ENCODE peak calls at places on chromosomes 11 and 22, in five cellular contexts. One of them, this sample, is unnamed.

GRCh38 chr11:9367551-9367950 is 16.9 kb upstream of the IPO7 start:
- DNase-seq in endothelial cell of umbilical vein: no peak
- DNase-seq in upper lobe of right lung: no peak
- DNase-seq in esophagus muscularis mucosa: no peak
- DNase-seq in neuronal stem cell: no peak
- DNase-seq in this sample: no peak

GRCh38 chr11:11324090-11324489 is 29.0 kb downstream of the CSNK2A3 start:
- DNase-seq in endothelial cell of umbilical vein: no peak
- DNase-seq in upper lobe of right lung: no peak
- DNase-seq in esophagus muscularis mucosa: no peak
- DNase-seq in neuronal stem cell: no peak
- DNase-seq in this sample: no peak

GRCh38 chr11:4665424-4665823 is 21.6 kb downstream of the OR51E1 start:
- DNase-seq in endothelial cell of umbilical vein: no peak
- DNase-seq in upper lobe of right lung: no peak
- DNase-seq in esophagus muscularis mucosa: no peak
- DNase-seq in neuronal stem cell: no peak
- DNase-seq in this sample: no peak

GRCh38 chr22:19876314-19876940 is 21.8 kb upstream of the GNB1L start:
- DNase-seq in endothelial cell of umbilical vein: peak; percentile 54
- DNase-seq in upper lobe of right lung: peak; percentile 62
- DNase-seq in esophagus muscularis mucosa: no peak
- DNase-seq in neuronal stem cell: no peak
- DNase-seq in this sample: peak; percentile 24

GRCh38 chr11:96335389-96335788 is 7.6 kb downstream of the MAML2 start:
- DNase-seq in endothelial cell of umbilical vein: no peak
- DNase-seq in upper lobe of right lung: no peak
- DNase-seq in esophagus muscularis mucosa: no peak
- DNase-seq in neuronal stem cell: no peak
- DNase-seq in this sample: no peak

GRCh38 chr11:17544181-17544622 is at the start of gene USH1C:
- DNase-seq in endothelial cell of umbilical vein: no peak
- DNase-seq in upper lobe of right lung: no peak
- DNase-seq in esophagus muscularis mucosa: no peak
- DNase-seq in neuronal stem cell: no peak
- DNase-seq in this sample: no peak

GRCh38 chr11:66280428-66280827 is 2.5 kb downstream of the CNIH2 start:
- DNase-seq in endothelial cell of umbilical vein: no peak
- DNase-seq in upper lobe of right lung: no peak
- DNase-seq in esophagus muscularis mucosa: no peak
- DNase-seq in neuronal stem cell: no peak
- DNase-seq in this sample: no peak

GRCh38 chr22:47014636-47014930 is 252.1 kb downstream of the TBC1D22A start:
- DNase-seq in endothelial cell of umbilical vein: no peak
- DNase-seq in upper lobe of right lung: peak; percentile 54
- DNase-seq in esophagus muscularis mucosa: no peak
- DNase-seq in neuronal stem cell: no peak
- DNase-seq in this sample: peak; percentile 48

GRCh38 chr22:49367016-49367697 is 460.5 kb downstream of the BRD1 start:
- DNase-seq in endothelial cell of umbilical vein: no peak
- DNase-seq in upper lobe of right lung: peak; percentile 35
- DNase-seq in esophagus muscularis mucosa: no peak
- DNase-seq in neuronal stem cell: no peak
- DNase-seq in this sample: peak; percentile 48

GRCh38 chr11:63905179-63905578 is 11.8 kb downstream of the RCOR2 start:
- DNase-seq in endothelial cell of umbilical vein: no peak
- DNase-seq in upper lobe of right lung: no peak
- DNase-seq in esophagus muscularis mucosa: no peak
- DNase-seq in neuronal stem cell: no peak
- DNase-seq in this sample: peak; percentile 27

GRCh38 chr11:76266269-76266668 is 60.0 kb upstream of the WNT11 start:
- DNase-seq in endothelial cell of umbilical vein: no peak
- DNase-seq in upper lobe of right lung: no peak
- DNase-seq in esophagus muscularis mucosa: no peak
- DNase-seq in neuronal stem cell: no peak
- DNase-seq in this sample: peak; percentile 79

GRCh38 chr11:73158356-73159051 is 16.4 kb upstream of the FCHSD2 start:
- DNase-seq in endothelial cell of umbilical vein: no peak
- DNase-seq in upper lobe of right lung: no peak
- DNase-seq in esophagus muscularis mucosa: no peak
- DNase-seq in neuronal stem cell: no peak
- DNase-seq in this sample: peak; percentile 45

GRCh38 chr22:19548964-19549363 is 24.8 kb upstream of the CLDN5 start:
- DNase-seq in endothelial cell of umbilical vein: no peak
- DNase-seq in upper lobe of right lung: no peak
- DNase-seq in esophagus muscularis mucosa: no peak
- DNase-seq in neuronal stem cell: no peak
- DNase-seq in this sample: no peak

GRCh38 chr11:133742388-133742787 is 102.9 kb downstream of the SPATA19 start:
- DNase-seq in endothelial cell of umbilical vein: no peak
- DNase-seq in upper lobe of right lung: no peak
- DNase-seq in esophagus muscularis mucosa: no peak
- DNase-seq in neuronal stem cell: no peak
- DNase-seq in this sample: no peak

GRCh38 chr11:112363527-112363926 is 102.9 kb upstream of the PLET1 start:
- DNase-seq in endothelial cell of umbilical vein: no peak
- DNase-seq in upper lobe of right lung: no peak
- DNase-seq in esophagus muscularis mucosa: no peak
- DNase-seq in neuronal stem cell: no peak
- DNase-seq in this sample: no peak

DNA sequence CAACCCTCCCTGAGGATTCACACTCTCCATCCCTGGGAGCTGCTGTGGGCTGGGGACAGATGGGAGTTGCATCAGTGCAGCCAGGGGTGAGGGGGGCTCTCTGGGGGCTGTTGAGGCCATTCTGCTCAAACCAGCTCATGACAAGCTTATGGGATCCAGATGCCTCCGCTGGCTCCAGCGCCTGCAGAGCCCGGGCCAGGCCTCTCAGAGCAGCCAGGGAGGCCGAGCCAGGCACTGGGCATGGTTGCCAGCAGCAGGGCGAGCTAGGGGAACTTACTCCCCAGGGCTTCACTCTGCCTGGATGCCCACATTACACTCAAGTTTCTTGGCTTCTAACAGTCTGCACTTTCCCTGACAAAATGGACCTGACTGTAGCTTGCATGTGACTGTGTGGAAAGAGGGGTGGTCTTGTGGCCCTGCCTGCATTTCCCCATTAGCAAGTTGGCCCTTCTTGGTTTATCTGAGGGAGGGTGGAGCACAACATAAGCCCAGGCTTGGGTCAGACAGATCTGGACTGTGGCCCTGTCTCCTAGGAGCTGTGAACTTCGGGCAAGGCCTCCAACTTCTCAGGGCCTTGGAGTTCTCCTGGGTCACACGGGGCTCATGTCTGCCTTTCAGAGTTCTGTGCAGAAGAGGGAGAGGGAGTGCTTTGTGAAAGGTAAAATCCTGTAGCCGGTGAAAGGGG is 34.5 kb upstream of the CYB5R3 start:
- DNase-seq in endothelial cell of umbilical vein: no peak
- DNase-seq in upper lobe of right lung: no peak
- DNase-seq in esophagus muscularis mucosa: no peak
- DNase-seq in neuronal stem cell: no peak
- DNase-seq in this sample: peak; percentile 78
- H3K4me1 ChIP-seq in endothelial cell of umbilical vein: peaks cover 10% of the 10 kb centered on the region
- H3K4me1 ChIP-seq in upper lobe of right lung: peaks cover 61% of the 10 kb centered on the region
- H3K4me1 ChIP-seq in esophagus muscularis mucosa: peaks cover 81% of the 10 kb centered on the region
- H3K4me1 ChIP-seq in neuronal stem cell: peaks cover 10% of the 10 kb centered on the region
- H3K4me1 ChIP-seq in this sample: peaks cover 85% of the 10 kb centered on the region

GRCh38 chr22:48141301-48141700 is 1378.9 kb downstream of the TBC1D22A start:
- DNase-seq in endothelial cell of umbilical vein: no peak
- DNase-seq in upper lobe of right lung: no peak
- DNase-seq in esophagus muscularis mucosa: no peak
- DNase-seq in neuronal stem cell: no peak
- DNase-seq in this sample: no peak
- H3K9me3 ChIP-seq in endothelial cell of umbilical vein: peaks cover 15% of the 10 kb centered on the region
- H3K9me3 ChIP-seq in upper lobe of right lung: no peaks in the 10 kb centered on the region
- H3K9me3 ChIP-seq in esophagus muscularis mucosa: no peaks in the 10 kb centered on the region
- H3K9me3 ChIP-seq in neuronal stem cell: peaks cover 1% of the 10 kb centered on the region
- H3K9me3 ChIP-seq in this sample: no peaks in the 10 kb centered on the region

DNA sequence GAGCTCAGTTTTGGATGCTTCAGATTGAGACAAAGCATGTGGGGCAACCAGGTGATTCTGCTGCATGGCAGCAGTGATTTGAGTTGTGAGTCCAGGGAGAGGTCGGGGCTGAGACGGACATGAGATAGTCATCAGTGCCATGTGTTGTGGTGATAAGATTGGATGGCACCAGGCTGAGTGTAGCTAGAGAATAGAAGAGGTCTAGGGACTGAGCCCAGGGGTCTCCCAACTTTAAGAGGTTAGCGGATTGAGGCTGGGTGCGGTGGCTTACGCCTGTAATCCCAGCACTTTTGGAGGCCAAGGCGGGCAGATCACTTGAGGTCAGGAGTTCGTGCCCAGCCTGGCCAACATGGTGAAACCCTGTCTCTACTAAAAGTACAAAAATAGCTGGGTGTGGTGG is 6.3 kb upstream of the CTSD start:
- DNase-seq in endothelial cell of umbilical vein: no peak
- DNase-seq in upper lobe of right lung: no peak
- DNase-seq in esophagus muscularis mucosa: no peak
- DNase-seq in neuronal stem cell: no peak
- DNase-seq in this sample: no peak
- H3K4me1 ChIP-seq in endothelial cell of umbilical vein: peaks cover 7% of the 10 kb centered on the region
- H3K4me1 ChIP-seq in upper lobe of right lung: peaks cover 6% of the 10 kb centered on the region
- H3K4me1 ChIP-seq in esophagus muscularis mucosa: peaks cover 14% of the 10 kb centered on the region
- H3K4me1 ChIP-seq in neuronal stem cell: peaks cover 10% of the 10 kb centered on the region
- H3K4me1 ChIP-seq in this sample: peaks cover 9% of the 10 kb centered on the region

GRCh38 chr11:122168218-122168617 is 52.2 kb upstream of the BLID start:
- DNase-seq in endothelial cell of umbilical vein: peak; percentile 41
- DNase-seq in upper lobe of right lung: no peak
- DNase-seq in esophagus muscularis mucosa: no peak
- DNase-seq in neuronal stem cell: no peak
- DNase-seq in this sample: no peak
- H3K9me3 ChIP-seq in endothelial cell of umbilical vein: no peaks in the 10 kb centered on the region
- H3K9me3 ChIP-seq in upper lobe of right lung: no peaks in the 10 kb centered on the region
- H3K9me3 ChIP-seq in esophagus muscularis mucosa: no peaks in the 10 kb centered on the region
- H3K9me3 ChIP-seq in neuronal stem cell: no peaks in the 10 kb centered on the region
- H3K9me3 ChIP-seq in this sample: no peaks in the 10 kb centered on the region